ENCODE peak calls at places on chromosomes 3 and 15, in nine cellular contexts. V, S, H, D, J, L, M, A and Z are unnamed samples.
A peak's percentile ranks its signal among the peaks of the same experiment; 100 is the strongest.

GRCh38 chr15:27871078-27871695 is 227.9 kb downstream of the OCA2 start:
- DNase-seq in J (no peak), S (no peak), D (no peak), M (no peak), A (no peak), H (no peak), L (no peak), V (no peak), Z (no peak)

GRCh38 chr3:41234823-41235722 is 35.8 kb downstream of the CTNNB1 start:
- DNase-seq in J (peak; percentile 39), A (peak; percentile 66), S (peak; percentile 64), H (no peak), D (no peak), M (no peak), L (no peak), V (no peak), Z (no peak)

GRCh38 chr15:42679285-42680141 is 57.4 kb downstream of the CDAN1 start:
- DNase-seq in V (peak; percentile 5), H (peak; percentile 79), J (no peak), M (no peak), A (no peak), D (no peak), S (no peak), L (no peak), Z (no peak)

GRCh38 chr15:75666823-75667501 is 19.2 kb downstream of the SNX33 start:
- DNase-seq in L (no peak), M (peak; percentile 47), H (no peak), A (peak; percentile 95), D (peak; percentile 88), V (peak; percentile 96), S (peak; percentile 100), J (peak; percentile 99), Z (no peak)

GRCh38 chr15:56232058-56232457 is 11.6 kb downstream of the RFX7 start:
- DNase-seq in A (no peak), S (no peak), D (no peak), M (no peak), H (no peak), L (no peak), V (peak; percentile 46), J (no peak), Z (no peak)

GRCh38 chr3:129022114-129022994 is 21.2 kb downstream of the EFCC1 start:
- DNase-seq in J (no peak), S (no peak), D (no peak), H (peak; percentile 33), M (peak; percentile 9), A (peak; percentile 92), L (no peak), V (no peak), Z (no peak)

GRCh38 chr3:126558336-126559071 is at the start of gene C3orf22:
- DNase-seq in H (no peak), A (no peak), J (no peak), D (no peak), M (no peak), S (no peak), L (no peak), V (no peak), Z (no peak)

GRCh38 chr15:99126195-99126594 is 21.3 kb downstream of the SYNM start:
- DNase-seq in A (no peak), V (no peak), D (no peak), L (no peak), M (no peak), H (peak; percentile 16), S (no peak), J (no peak), Z (no peak)

GRCh38 chr15:98231696-98232440 is 271.4 kb downstream of the ARRDC4 start:
- DNase-seq in A (peak; percentile 26), V (no peak), J (no peak), L (no peak), H (no peak), M (no peak), D (no peak), S (peak; percentile 23), Z (no peak)

GRCh38 chr3:125186261-125186770 is 26.2 kb downstream of the SLC12A8 start:
- DNase-seq in J (peak; percentile 49), L (no peak), A (peak; percentile 51), S (peak; percentile 67), M (no peak), D (peak; percentile 29), V (no peak), H (peak; percentile 48), Z (no peak)

GRCh38 chr15:73599934-73600333 is 33.3 kb downstream of the NPTN start:
- DNase-seq in M (no peak), S (peak; percentile 75), D (no peak), A (no peak), V (peak; percentile 53), H (peak; percentile 31), J (peak; percentile 19), L (no peak), Z (no peak)

GRCh38 chr3:52533623-52534280 is at the start of gene NT5DC2:
- DNase-seq in H (peak; percentile 74), J (peak; percentile 27), A (peak; percentile 64), M (peak; percentile 44), V (peak; percentile 69), S (peak; percentile 89), L (peak; percentile 70), D (peak; percentile 71), Z (peak; percentile 69)

GRCh38 chr3:5122741-5123706 is 932 bp downstream of the ARL8B start:
- DNase-seq in L (peak; percentile 48), A (peak; percentile 85), S (peak; percentile 83), D (peak; percentile 56), J (peak; percentile 75), V (peak; percentile 33), M (peak; percentile 50), H (peak; percentile 63), Z (peak; percentile 35)

GRCh38 chr3:22779737-22780136 is 423.4 kb upstream of the UBE2E2 start:
- DNase-seq in A (no peak), D (no peak), J (no peak), M (no peak), S (no peak), V (no peak), L (no peak), H (no peak), Z (no peak)
- H3K9me3 ChIP-seq in A (no peaks in the 10 kb centered on the region), D (peaks cover 21% of the 10 kb centered on the region), J (no peaks in the 10 kb centered on the region), M (no peaks in the 10 kb centered on the region), S (no peaks in the 10 kb centered on the region), V (no peaks in the 10 kb centered on the region), L (no peaks in the 10 kb centered on the region), H (no peaks in the 10 kb centered on the region), Z (no peaks in the 10 kb centered on the region)

DNA sequence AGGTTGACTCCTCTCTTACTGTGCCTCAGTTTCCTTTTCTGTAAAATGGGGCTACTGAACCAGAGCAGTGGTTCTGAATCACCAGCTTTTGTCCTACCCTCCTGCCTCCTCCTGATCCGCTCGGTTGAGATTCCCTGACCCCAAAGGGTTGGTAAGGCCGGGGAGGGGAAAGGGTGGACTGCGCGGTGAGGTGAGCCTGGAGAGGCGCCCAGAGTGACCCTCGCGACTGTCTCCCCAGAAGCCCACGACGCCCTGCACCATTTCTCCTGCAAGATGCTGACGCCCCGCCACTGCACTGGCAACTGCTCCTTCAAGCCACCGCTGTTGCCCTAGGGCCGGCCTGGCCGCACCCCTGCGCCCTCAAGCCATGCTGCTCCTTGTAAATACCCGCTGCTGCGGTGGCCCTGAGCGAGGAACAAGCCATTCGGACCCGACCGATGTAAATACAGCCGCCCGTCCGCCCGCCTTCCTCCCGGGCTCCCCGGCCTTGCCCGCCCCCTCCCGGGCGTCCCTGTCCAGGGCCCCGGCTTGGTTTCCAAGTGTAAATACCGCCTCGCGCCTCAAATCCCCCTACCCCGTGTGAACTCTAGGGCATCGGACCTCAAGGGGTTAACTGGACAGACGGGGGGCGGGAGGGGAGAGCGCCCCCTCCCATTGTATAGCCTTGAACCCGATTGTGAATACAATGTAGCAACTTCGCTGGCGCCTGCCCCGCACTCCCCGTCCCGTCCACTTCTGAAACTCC is 6.2 kb downstream of the RNU6-1 start:
- DNase-seq in V (peak; percentile 48), A (no peak), J (no peak), L (no peak), H (peak; percentile 42), D (peak; percentile 71), S (peak; percentile 64), M (no peak), Z (peak; percentile 88)
- H3K4me3 ChIP-seq in V (peak overlapping the region; percentile 53), A (no peak overlapping the region), J (no peak overlapping the region), L (peak overlapping the region; percentile 45), H (peak overlapping the region; percentile 9), D (peak overlapping the region; percentile 45), S (peak overlapping the region; percentile 45), M (peak overlapping the region; percentile 41), Z (peak overlapping the region; percentile 12)

GRCh38 chr15:94909510-94909909 is 678.1 kb downstream of the MCTP2 start:
- DNase-seq in V (no peak), M (no peak), L (no peak), D (no peak), S (no peak), H (no peak), J (no peak), A (no peak), Z (no peak)

GRCh38 chr15:94910166-94910565 is 678.8 kb downstream of the MCTP2 start:
- DNase-seq in V (no peak), H (no peak), A (peak; percentile 3), S (no peak), D (no peak), L (no peak), M (no peak), J (no peak), Z (no peak)

DNA sequence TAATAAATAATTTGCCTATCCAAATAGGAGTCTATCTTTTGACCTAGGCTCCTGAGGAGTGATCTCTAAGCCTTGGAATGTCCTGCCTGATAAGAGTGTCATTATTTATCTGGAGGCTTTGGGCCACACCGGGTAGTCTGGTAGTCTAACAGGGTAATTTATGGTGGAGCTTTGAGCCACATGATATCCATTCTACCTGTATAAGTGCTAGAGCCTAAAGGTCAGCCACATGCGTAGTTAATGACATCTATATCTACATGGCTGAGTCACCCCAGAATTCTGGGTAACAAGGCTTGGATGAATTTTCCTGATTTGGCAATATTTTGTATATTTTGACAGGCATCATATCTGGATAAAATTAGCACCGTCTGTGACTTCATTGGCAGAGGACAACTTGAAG is 681.4 kb downstream of the MCTP2 start:
- DNase-seq in S (no peak), L (no peak), V (no peak), D (no peak), J (no peak), M (no peak), H (no peak), A (no peak), Z (no peak)
- H3K9me3 ChIP-seq in S (peaks cover 5% of the 10 kb centered on the region), L (no peaks in the 10 kb centered on the region), V (peaks cover 2% of the 10 kb centered on the region), D (no peaks in the 10 kb centered on the region), J (no peaks in the 10 kb centered on the region), M (peaks cover 16% of the 10 kb centered on the region), H (no peaks in the 10 kb centered on the region), A (no peaks in the 10 kb centered on the region), Z (no peaks in the 10 kb centered on the region)

GRCh38 chr3:130636480-130637234 is 110.0 kb downstream of the PIK3R4 start:
- DNase-seq in D (no peak), M (no peak), J (no peak), L (no peak), A (no peak), S (no peak), H (no peak), V (no peak), Z (no peak)
- H3K4me3 ChIP-seq in D (no peak overlapping the region), M (no peak overlapping the region), J (no peak overlapping the region), L (no peak overlapping the region), A (no peak overlapping the region), S (no peak overlapping the region), H (no peak overlapping the region), V (no peak overlapping the region), Z (no peak overlapping the region)